ENCODE peak calls at places on chromosome 11, in seven cellular contexts. N is GM12865; C is CD4-positive, alpha-beta T cell; E is HTR-8/SVneo; K is posterior vena cava; B is GM23248; W is NCI-H1436. V is an unnamed sample.

GRCh38 chr11:86784247-86784681 is 16.1 kb upstream of the PRSS23 start:
- DNase-seq in N (no peak), C (no peak), E (no peak), K (no peak), B (peak; percentile 65), W (no peak), V (no peak)

GRCh38 chr11:76830639-76831312 is 29.9 kb upstream of the ACER3 start:
- DNase-seq in N (no peak), C (no peak), E (no peak), K (no peak), B (peak; percentile 84), W (no peak), V (no peak)

GRCh38 chr11:121367434-121367833 is 74.9 kb downstream of the SC5D start:
- DNase-seq in N (peak; percentile 95), C (no peak), E (no peak), K (no peak), B (peak; percentile 34), W (no peak), V (no peak)

GRCh38 chr11:12842933-12843636 is 166.0 kb upstream of the RASSF10 start:
- DNase-seq in N (peak; percentile 48), C (no peak), E (no peak), K (no peak), B (peak; percentile 42), W (peak; percentile 85), V (no peak)

GRCh38 chr11:121630041-121630440 is 177.3 kb upstream of the SORL1-AS1 start:
- DNase-seq in N (no peak), C (no peak), E (peak; percentile 41), K (no peak), B (peak; percentile 88), W (no peak), V (no peak)

GRCh38 chr11:79982185-79982584 is 541.4 kb upstream of the TENM4 start:
- DNase-seq in N (no peak), C (no peak), E (no peak), K (no peak), B (no peak), W (no peak), V (no peak)

GRCh38 chr11:66870616-66871520 is 14.0 kb downstream of the LRFN4 start:
- DNase-seq in N (no peak), C (no peak), E (no peak), K (no peak), B (no peak), W (no peak), V (no peak)

GRCh38 chr11:78218707-78219492 is 30.2 kb downstream of the USP35 start:
- DNase-seq in N (no peak), C (no peak), E (no peak), K (no peak), B (no peak), W (no peak), V (no peak)

GRCh38 chr11:82843057-82843795 is 57.0 kb downstream of the PRCP start:
- DNase-seq in N (no peak), C (no peak), E (no peak), K (no peak), B (no peak), W (no peak), V (no peak)

GRCh38 chr11:134240592-134240991 is 12.6 kb downstream of the THYN1 start:
- DNase-seq in N (no peak), C (no peak), E (no peak), K (no peak), B (no peak), W (no peak), V (no peak)

GRCh38 chr11:70153133-70153727 is 49.9 kb upstream of the FADD start:
- DNase-seq in N (peak; percentile 8), C (no peak), E (no peak), K (no peak), B (peak; percentile 30), W (no peak), V (no peak)

GRCh38 chr11:74384641-74385040 is 13.6 kb downstream of the PGM2L1 start:
- DNase-seq in N (no peak), C (no peak), E (no peak), K (no peak), B (no peak), W (no peak), V (no peak)

V was measured in progenitor cell of endocrine pancreas.